ENCODE peak calls at places on chromosomes 3 and 15, in four cellular contexts. D is sciatic nerve; A is activated T-cell treated with anti-CD3 and anti-CD28 coated beads, Interleukin-2, amount 50 U/mL, for 72 hours; P is CD4-positive, CD25-positive, alpha-beta regulatory T cell. B is an unnamed sample.

GRCh38 chr3:108345492-108346205 is 49.3 kb downstream of the HHLA2 start:
- ATAC-seq in D (no peak), A (no peak), P (no peak), B (no peak)

GRCh38 chr15:79176151-79176550 is 85.6 kb upstream of the RASGRF1 start:
- ATAC-seq in D (no peak), A (no peak), P (no peak), B (no peak)

GRCh38 chr3:9595877-9596276 is 42.3 kb upstream of the LHFPL4 start:
- ATAC-seq in D (no peak), A (no peak), P (no peak), B (no peak)

GRCh38 chr15:38430106-38430760 is 23.7 kb upstream of the FAM98B start:
- ATAC-seq in D (no peak), A (no peak), P (no peak), B (no peak)

GRCh38 chr3:4986611-4987373 is 7.6 kb downstream of the BHLHE40 start:
- ATAC-seq in D (peak), A (peak), P (peak), B (peak)

GRCh38 chr3:72977060-72977459 is 19.6 kb upstream of the PPP4R2 start:
- ATAC-seq in D (no peak), A (peak), P (no peak), B (no peak)

GRCh38 chr3:47877288-47877687 is 74.3 kb downstream of the DHX30 start:
- ATAC-seq in D (no peak), A (no peak), P (no peak), B (no peak)

GRCh38 chr3:159798951-159799350 is 189.7 kb upstream of the IL12A start:
- ATAC-seq in D (no peak), A (no peak), P (no peak), B (no peak)

GRCh38 chr15:101488300-101489164 is 975 bp downstream of the PCSK6 start:
- ATAC-seq in D (no peak), A (no peak), P (no peak), B (no peak)

B was measured in esophagus mucosa.